ENCODE peak calls at places on chromosomes 1 and 21, in six cellular contexts. L, R, I, F, O and N are unnamed samples.

GRCh38 chr1:39701092-39701460 is 9.8 kb upstream of the HPCAL4 start:
- DNase-seq in I (no peak), R (no peak), F (no peak), O (peak; percentile 30), L (no peak), N (no peak)

GRCh38 chr1:17010601-17011438 is 908 bp downstream of the ATP13A2 start:
- DNase-seq in F (peak; percentile 18), I (peak; percentile 7), L (peak; percentile 30), R (no peak), O (peak; percentile 35), N (no peak)

GRCh38 chr1:109516872-109517271 is 7.3 kb upstream of the AMIGO1 start:
- DNase-seq in L (no peak), F (no peak), O (peak; percentile 62), I (no peak), R (no peak), N (no peak)

GRCh38 chr1:164446020-164446419 is 113.0 kb upstream of the PBX1 start:
- DNase-seq in F (no peak), L (no peak), I (no peak), R (no peak), O (no peak), N (no peak)

GRCh38 chr1:16156848-16157495 is 1.1 kb upstream of the EPHA2 start:
- DNase-seq in F (no peak), I (no peak), R (no peak), O (no peak), L (no peak), N (no peak)

GRCh38 chr1:61435226-61435625 is 289.7 kb downstream of the TM2D1 start:
- DNase-seq in O (no peak), F (no peak), I (no peak), L (no peak), R (no peak), N (no peak)

GRCh38 chr1:52920791-52921291 is 699 bp downstream of the ECHDC2 start:
- DNase-seq in F (no peak), O (no peak), R (no peak), L (no peak), I (no peak), N (no peak)

GRCh38 chr1:211548321-211549091 is 30.5 kb downstream of the SLC30A1 start:
- DNase-seq in R (no peak), O (peak; percentile 23), L (no peak), I (no peak), F (no peak), N (no peak)

GRCh38 chr1:115676498-115677171 is 34.9 kb downstream of the VANGL1 start:
- DNase-seq in R (no peak), O (no peak), L (no peak), I (no peak), F (no peak), N (no peak)

GRCh38 chr1:14613915-14614314 is 15.4 kb downstream of the KAZN start:
- DNase-seq in F (no peak), L (no peak), I (no peak), O (no peak), R (no peak), N (no peak)

GRCh38 chr1:205812878-205813754 is at the start of gene SLC41A1:
- DNase-seq in R (peak; percentile 74), L (peak; percentile 91), I (peak; percentile 83), O (peak; percentile 95), F (peak; percentile 92), N (peak; percentile 89)

GRCh38 chr1:187245201-187245600 is 416.5 kb downstream of the PLA2G4A start:
- DNase-seq in F (no peak), I (no peak), L (no peak), R (no peak), O (no peak), N (no peak)

GRCh38 chr1:39453603-39454002 is 37.8 kb upstream of the BMP8A start:
- DNase-seq in I (no peak), L (no peak), O (peak; percentile 23), R (no peak), F (no peak), N (peak; percentile 74)

GRCh38 chr1:223219318-223219635 is 76.2 kb upstream of the TLR5 start:
- DNase-seq in R (no peak), I (no peak), F (no peak), O (no peak), L (no peak), N (no peak)

GRCh38 chr1:39061951-39062350 is 35.8 kb downstream of the NDUFS5 start:
- DNase-seq in R (no peak), O (no peak), F (no peak), L (no peak), I (no peak), N (no peak)

GRCh38 chr21:42176864-42177263 is 42.1 kb upstream of the ABCG1 start:
- DNase-seq in F (no peak), I (no peak), R (no peak), O (no peak), L (no peak), N (no peak)

GRCh38 chr1:9196129-9197040 is 38.2 kb upstream of the H6PD start:
- DNase-seq in I (peak; percentile 41), O (peak; percentile 79), R (no peak), L (peak; percentile 52), F (peak; percentile 67), N (no peak)

GRCh38 chr1:150072959-150073358 is 5.4 kb downstream of the VPS45 start:
- DNase-seq in R (no peak), F (no peak), O (no peak), L (no peak), I (no peak), N (no peak)

GRCh38 chr1:115462677-115463076 is 124.6 kb upstream of the NGF start:
- DNase-seq in R (no peak), F (no peak), O (no peak), L (no peak), I (no peak), N (no peak)

GRCh38 chr1:204261746-204262505 is 48.1 kb upstream of the GOLT1A start:
- DNase-seq in L (no peak), R (no peak), I (no peak), O (no peak), F (no peak), N (no peak)

GRCh38 chr1:208604295-208604694 is 360.1 kb upstream of the PLXNA2 start:
- DNase-seq in I (no peak), R (no peak), O (no peak), L (no peak), F (no peak), N (no peak)